ENCODE peak calls at places on chromosomes 13 and 19, in four cellular contexts. S, J, K and G are unnamed samples.

GRCh38 chr19:41416194-41416674 is 10.9 kb downstream of the B3GNT8 start:
- DNase-seq in J (no peak), S (no peak), K (no peak), G (no peak)

GRCh38 chr13:49042476-49042875 is 66.8 kb downstream of the FNDC3A start:
- DNase-seq in K (no peak), J (no peak), S (no peak), G (no peak)

GRCh38 chr13:76293346-76293745 is 592.9 kb downstream of the KCTD12 start:
- DNase-seq in S (no peak), J (no peak), K (no peak), G (no peak)

GRCh38 chr13:28031929-28032328 is 43.4 kb upstream of the URAD start:
- DNase-seq in K (no peak), S (no peak), J (no peak), G (no peak)

GRCh38 chr13:73513751-73514150 is 454.9 kb downstream of the KLF5 start:
- DNase-seq in S (no peak), J (no peak), K (no peak), G (no peak)

GRCh38 chr19:23917856-23918255 is 3.2 kb downstream of the ZNF726 start:
- DNase-seq in J (no peak), S (no peak), K (no peak), G (no peak)

GRCh38 chr19:12346896-12347295 is 13.5 kb upstream of the ZNF563 start:
- DNase-seq in S (peak), J (no peak), K (no peak), G (no peak)

GRCh38 chr13:50290186-50290585 is 274.9 kb downstream of the KCNRG start:
- DNase-seq in K (no peak), J (no peak), S (no peak), G (no peak)

GRCh38 chr19:49581007-49581508 is at the start of gene PRRG2:
- DNase-seq in K (no peak), J (peak), S (no peak), G (no peak)

GRCh38 chr19:10289167-10289835 is 451 bp upstream of the ICAM5 start:
- DNase-seq in J (peak), K (no peak), S (peak), G (peak)

GRCh38 chr13:73778242-73778864 is 355.9 kb downstream of the KLF12 start:
- DNase-seq in J (no peak), K (no peak), S (peak), G (no peak)

GRCh38 chr13:46632171-46632570 is 79.2 kb downstream of the LRCH1 start:
- DNase-seq in J (no peak), K (no peak), S (no peak), G (no peak)

GRCh38 chr13:112688560-112689497 is 1.0 kb upstream of the ATP11A start:
- DNase-seq in K (no peak), S (peak), J (no peak), G (no peak)

GRCh38 chr13:106340249-106340648 is 195.2 kb downstream of the EFNB2 start:
- DNase-seq in K (no peak), S (no peak), J (no peak), G (no peak)

GRCh38 chr19:18650468-18651001 is 13.7 kb downstream of the KLHL26 start:
- DNase-seq in K (no peak), J (peak), S (no peak), G (no peak)

GRCh38 chr19:41265376-41266153 is 1.4 kb downstream of the HNRNPUL1 start:
- DNase-seq in J (peak), K (no peak), S (peak), G (no peak)

GRCh38 chr19:30159636-30160035 is 212.5 kb upstream of the ZNF536 start:
- DNase-seq in K (no peak), J (no peak), S (no peak), G (no peak)

GRCh38 chr13:97179501-97179900 is 42.6 kb upstream of the MBNL2 start:
- DNase-seq in S (no peak), K (no peak), J (no peak), G (no peak)

GRCh38 chr19:50817941-50818858 is 5.4 kb downstream of the KLK1 start:
- DNase-seq in K (peak), S (no peak), J (peak), G (peak)

GRCh38 chr19:35712529-35712909 is 5.3 kb upstream of the KMT2B start:
- DNase-seq in J (no peak), K (no peak), S (no peak), G (no peak)

GRCh38 chr19:17041994-17042393 is 15.4 kb upstream of the CPAMD8 start:
- DNase-seq in J (no peak), S (no peak), K (no peak), G (no peak)

GRCh38 chr19:29645911-29646310 is 19.4 kb upstream of the PLEKHF1 start:
- DNase-seq in S (peak), J (no peak), K (no peak), G (no peak)

GRCh38 chr19:35733180-35734125 is 8.8 kb downstream of the IGFLR1 start:
- DNase-seq in K (no peak), S (no peak), J (no peak), G (no peak)

GRCh38 chr19:50646074-50646807 is 3.0 kb upstream of the C19orf81 start:
- DNase-seq in J (peak), K (no peak), S (no peak), G (no peak)

GRCh38 chr13:25186187-25186586 is 14.1 kb upstream of the AMER2 start:
- DNase-seq in S (no peak), J (no peak), K (no peak), G (no peak)

GRCh38 chr19:30711296-30711695 is 339.1 kb downstream of the ZNF536 start:
- DNase-seq in K (no peak), J (no peak), S (no peak), G (peak)

GRCh38 chr19:43612374-43612773 is 486 bp downstream of the SRRM5 start:
- DNase-seq in K (no peak), J (no peak), S (no peak), G (no peak)

GRCh38 chr13:28822161-28822560 is 2.0 kb downstream of the MTUS2 start:
- DNase-seq in J (no peak), K (no peak), S (no peak), G (no peak)

GRCh38 chr19:19226663-19227062 is 14.9 kb downstream of the NCAN start:
- DNase-seq in J (no peak), S (no peak), K (no peak), G (no peak)

GRCh38 chr19:13619203-13619632 is 112.9 kb upstream of the CACNA1A start:
- DNase-seq in K (no peak), S (no peak), J (no peak), G (no peak)

GRCh38 chr13:51229731-51230130 is 7.5 kb downstream of the FAM124A start:
- DNase-seq in J (no peak), S (no peak), K (no peak), G (no peak)

GRCh38 chr13:33079960-33080359 is 63.7 kb downstream of the KL start:
- DNase-seq in K (no peak), S (no peak), J (no peak), G (no peak)

GRCh38 chr13:33083054-33083453 is 66.8 kb downstream of the KL start:
- DNase-seq in J (no peak), K (no peak), S (no peak), G (no peak)

GRCh38 chr13:33081666-33082065 is 65.4 kb downstream of the KL start:
- DNase-seq in K (no peak), S (no peak), J (no peak), G (no peak)

GRCh38 chr13:33078268-33078667 is 62.0 kb downstream of the KL start:
- DNase-seq in J (no peak), S (no peak), K (no peak), G (no peak)

DNA sequence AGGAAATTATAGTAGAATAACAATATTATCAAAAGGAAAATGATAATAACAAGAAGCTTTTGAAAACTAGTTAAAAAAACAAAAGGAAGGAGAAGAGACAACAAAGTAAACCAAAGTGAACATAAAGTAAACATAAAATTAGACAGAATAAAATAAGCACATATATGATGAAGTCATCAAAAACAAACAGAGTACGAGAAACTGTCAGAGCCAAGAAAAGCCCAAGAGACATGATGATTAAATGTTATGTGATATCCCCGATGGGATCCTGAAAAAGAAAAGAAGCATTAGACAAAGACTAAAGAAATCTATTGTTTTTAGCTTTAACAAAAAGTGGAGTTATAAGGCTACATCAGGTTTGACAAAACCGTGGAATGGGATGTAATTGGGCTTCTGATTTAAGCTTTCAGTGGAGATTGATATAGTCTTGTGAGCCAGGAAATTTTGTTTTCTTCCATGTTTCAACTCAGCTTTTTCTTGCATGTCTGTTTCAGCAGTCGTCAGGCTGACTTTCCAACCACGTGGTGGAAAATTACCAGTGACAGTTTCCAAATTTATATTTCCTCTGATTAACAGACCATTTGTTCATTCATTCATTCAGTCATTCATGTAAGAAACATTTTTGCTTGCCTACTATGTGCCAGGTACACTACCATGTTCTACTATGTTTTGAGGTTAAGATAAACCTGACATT is 64.9 kb downstream of the KL start:
- DNase-seq in S (no peak), J (no peak), K (no peak), G (no peak)
- TF ChIP-seq TARDBP in S (no peak), J (no peak), K (no peak), G (no peak)

GRCh38 chr19:38734426-38735256 is 9.6 kb downstream of the CAPN12 start:
- DNase-seq in J (no peak), K (peak), S (no peak), G (no peak)
- TF ChIP-seq TARDBP in J (no peak), K (no peak), S (no peak), G (no peak)

DNA sequence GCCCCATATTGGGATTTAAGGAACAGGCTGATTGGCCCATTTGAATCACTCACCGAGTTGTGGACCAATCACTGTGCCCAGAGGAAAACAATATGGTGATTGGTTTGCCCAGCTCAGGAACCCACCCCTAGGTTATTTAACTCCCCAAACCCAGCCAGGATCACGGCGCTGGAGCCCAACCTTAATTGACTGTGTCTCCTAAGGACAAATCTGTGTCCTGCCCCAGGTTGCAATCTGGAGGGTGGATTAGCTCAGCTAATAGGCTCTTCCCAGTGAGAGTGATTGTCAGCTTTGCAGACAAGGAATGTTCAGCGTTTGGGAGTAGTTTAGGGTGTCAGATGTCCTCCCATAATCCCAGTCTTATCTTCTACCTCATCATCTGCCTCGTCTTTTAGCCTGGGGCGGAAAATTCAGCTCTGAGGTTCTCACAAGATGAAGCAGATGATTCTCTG is 3.5 kb upstream of the ZNF358 start:
- DNase-seq in K (no peak), J (peak), S (no peak), G (no peak)
- TF ChIP-seq TARDBP in K (no peak), J (no peak), S (no peak), G (no peak)

GRCh38 chr13:66887088-66887487 is 343.0 kb downstream of the PCDH9 start:
- DNase-seq in S (no peak), J (no peak), K (peak), G (no peak)
- TF ChIP-seq TARDBP in S (no peak), J (no peak), K (no peak), G (no peak)

GRCh38 chr19:34676697-34677385 is at the start of gene SCGB2B2:
- DNase-seq in J (no peak), K (peak), S (no peak), G (peak)
- TF ChIP-seq TARDBP in J (no peak), K (peak), S (no peak), G (no peak)

DNA sequence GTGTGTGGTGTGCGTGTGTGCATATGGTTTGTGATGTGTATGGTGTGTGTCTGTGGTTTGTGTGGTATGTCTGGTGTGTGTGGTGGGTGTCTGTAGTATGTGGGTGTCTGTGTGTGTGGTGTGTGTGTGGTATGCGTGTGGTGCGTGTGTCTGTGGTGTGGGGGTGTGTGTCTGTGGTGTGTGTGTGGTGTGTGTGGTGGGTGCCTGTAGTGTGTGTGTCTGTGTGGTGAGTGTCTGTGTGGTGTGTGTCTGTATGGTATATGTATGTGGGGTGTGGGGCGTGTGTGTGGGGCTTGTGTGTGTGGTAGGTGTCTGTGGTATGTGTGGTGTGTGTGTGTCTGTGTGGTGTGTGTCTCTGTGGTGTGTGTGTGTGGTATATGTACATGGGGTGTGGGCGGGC is 300.7 kb downstream of the TEX29 start:
- DNase-seq in J (no peak), K (no peak), S (no peak), G (no peak)
- TF ChIP-seq TARDBP in J (no peak), K (no peak), S (no peak), G (no peak)

DNA sequence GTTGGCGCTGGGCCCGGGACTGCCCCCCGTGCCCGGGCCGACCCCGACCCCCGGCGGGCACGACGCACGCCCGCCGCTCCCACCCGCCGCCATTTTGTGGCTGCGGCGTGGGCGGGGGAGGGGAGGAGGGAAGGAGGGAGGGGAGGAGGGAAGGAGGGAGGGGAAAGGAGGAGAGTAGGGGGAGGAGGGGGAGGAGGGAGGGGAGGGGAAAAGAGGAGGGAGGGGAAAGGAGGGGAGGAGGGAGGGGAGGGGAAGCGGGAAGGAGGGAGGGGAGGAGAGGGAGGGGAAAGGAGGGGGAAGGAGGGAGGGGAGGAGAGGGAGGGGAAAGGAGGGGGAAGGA is at the start of gene BTBD2:
- DNase-seq in S (no peak), K (no peak), J (no peak), G (peak)
- TF ChIP-seq TARDBP in S (no peak), K (no peak), J (no peak), G (no peak)

DNA sequence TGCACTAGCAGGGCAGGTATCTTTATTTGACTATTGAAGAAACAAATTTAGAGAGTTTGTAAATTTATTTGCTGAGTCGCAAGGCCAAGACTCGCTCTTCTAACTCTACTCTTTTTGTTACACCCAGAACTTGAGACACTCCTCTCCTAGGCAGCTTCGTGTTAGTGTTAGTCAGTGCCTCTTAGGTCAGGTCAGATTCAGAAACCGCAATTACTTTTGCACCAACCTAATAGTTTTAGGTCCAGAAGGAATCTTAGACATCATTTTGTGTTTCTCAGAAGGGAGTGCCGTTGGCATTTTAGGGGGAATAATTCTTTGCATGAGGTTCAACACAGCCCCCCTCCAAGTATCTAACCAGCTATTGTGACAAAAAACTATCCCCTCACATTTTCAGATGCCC is 8.8 kb downstream of the GPR180 start:
- DNase-seq in J (no peak), S (no peak), K (no peak), G (no peak)
- TF ChIP-seq TARDBP in J (no peak), S (no peak), K (no peak), G (no peak)